ENCODE peak calls at places on chromosomes 2 and 18, in five cellular contexts. W, B, K, V and Y are unnamed samples. For H3K4me1, the result is how much of the 10 kb centered on the place peaks cover.

GRCh38 chr2:25256486-25256875 is 85.2 kb downstream of the DNMT3A start:
- DNase-seq in W (no peak), B (no peak), K (no peak), V (no peak), Y (no peak)

GRCh38 chr2:180048256-180048655 is 41.2 kb upstream of the CWC22 start:
- DNase-seq in W (peak), B (no peak), K (no peak), V (no peak), Y (no peak)

GRCh38 chr18:75226301-75226955 is 15.8 kb downstream of the TSHZ1 start:
- DNase-seq in W (peak), B (no peak), K (peak), V (no peak), Y (no peak)

GRCh38 chr2:68250652-68251186 is 1.6 kb downstream of the PPP3R1 start:
- DNase-seq in W (no peak), B (no peak), K (no peak), V (no peak), Y (no peak)

GRCh38 chr18:60624207-60624606 is 251.6 kb upstream of the MC4R start:
- DNase-seq in W (no peak), B (no peak), K (no peak), V (no peak), Y (no peak)

GRCh38 chr2:18178736-18179349 is 300.4 kb downstream of the KCNS3 start:
- DNase-seq in W (peak), B (peak), K (peak), V (peak), Y (no peak)

GRCh38 chr18:58183226-58183625 is 139.2 kb downstream of the NEDD4L start:
- DNase-seq in W (no peak), B (no peak), K (no peak), V (no peak), Y (no peak)

GRCh38 chr18:21598726-21599584 is 1.5 kb downstream of the ESCO1 start:
- DNase-seq in W (no peak), B (peak), K (peak), V (no peak), Y (no peak)

GRCh38 chr2:24711881-24712280 is 81.3 kb downstream of the PTRHD1 start:
- DNase-seq in W (no peak), B (no peak), K (no peak), V (no peak), Y (no peak)

GRCh38 chr2:235533616-235534385 is 40.0 kb downstream of the AGAP1 start:
- DNase-seq in W (no peak), B (no peak), K (no peak), V (no peak), Y (no peak)

GRCh38 chr18:13611058-13611615 is 115.2 kb downstream of the FAM210A start:
- DNase-seq in W (peak), B (no peak), K (peak), V (peak), Y (no peak)

GRCh38 chr2:163405298-163405697 is 330.5 kb downstream of the FIGN start:
- DNase-seq in W (no peak), B (no peak), K (peak), V (no peak), Y (no peak)

GRCh38 chr2:187554704-187555082 is 458 bp upstream of the TFPI start:
- DNase-seq in W (no peak), B (no peak), K (no peak), V (no peak), Y (no peak)

GRCh38 chr2:36902385-36903120 is 63.8 kb downstream of the STRN start:
- DNase-seq in W (no peak), B (no peak), K (no peak), V (no peak), Y (no peak)

GRCh38 chr2:58601017-58601416 is 359.9 kb upstream of the FANCL start:
- DNase-seq in W (peak), B (no peak), K (no peak), V (no peak), Y (no peak)

GRCh38 chr2:163600801-163601200 is 135.0 kb downstream of the FIGN start:
- DNase-seq in W (no peak), B (no peak), K (no peak), V (no peak), Y (no peak)

GRCh38 chr2:149773006-149773405 is 185.4 kb upstream of the MMADHC start:
- DNase-seq in W (no peak), B (no peak), K (no peak), V (peak), Y (no peak)

GRCh38 chr2:1572638-1573037 is 159.4 kb downstream of the TPO start:
- DNase-seq in W (peak), B (no peak), K (no peak), V (no peak), Y (no peak)

GRCh38 chr18:76592981-76593381 is 97.9 kb upstream of the ZNF516 start:
- DNase-seq in W (peak), B (no peak), K (peak), V (no peak), Y (no peak)

GRCh38 chr2:29782531-29782930 is 138.9 kb downstream of the ALK start:
- DNase-seq in W (no peak), B (no peak), K (no peak), V (no peak), Y (no peak)

GRCh38 chr2:130728007-130728454 is 839 bp upstream of the GPR148 start:
- DNase-seq in W (peak), B (no peak), K (peak), V (no peak), Y (no peak)

GRCh38 chr2:41116106-41116797 is 664.4 kb upstream of the SLC8A1 start:
- DNase-seq in W (no peak), B (no peak), K (no peak), V (no peak), Y (no peak)

GRCh38 chr18:45357681-45358470 is 257.4 kb upstream of the SLC14A2 start:
- DNase-seq in W (no peak), B (no peak), K (no peak), V (no peak), Y (no peak)

GRCh38 chr2:159651884-159652283 is 35.5 kb upstream of the BAZ2B start:
- DNase-seq in W (no peak), B (no peak), K (no peak), V (no peak), Y (no peak)

GRCh38 chr2:74982581-74982980 is 24.1 kb downstream of the POLE4 start:
- DNase-seq in W (peak), B (no peak), K (no peak), V (no peak), Y (no peak)

GRCh38 chr18:48342588-48342987 is 66.6 kb downstream of the ZBTB7C start:
- DNase-seq in W (no peak), B (no peak), K (no peak), V (no peak), Y (no peak)

GRCh38 chr18:28584726-28585125 is 407.8 kb upstream of the CDH2 start:
- DNase-seq in W (no peak), B (peak), K (peak), V (no peak), Y (no peak)

GRCh38 chr2:69538872-69539548 is 101.8 kb upstream of the NFU1 start:
- DNase-seq in W (peak), B (no peak), K (peak), V (no peak), Y (no peak)

GRCh38 chr2:37713258-37713700 is 41.8 kb upstream of the CDC42EP3 start:
- DNase-seq in W (peak), B (no peak), K (no peak), V (no peak), Y (no peak)

GRCh38 chr2:161136194-161136593 is 24.0 kb upstream of the TANK start:
- DNase-seq in W (no peak), B (no peak), K (no peak), V (no peak), Y (no peak)

GRCh38 chr2:55519908-55520885 is 679 bp downstream of the CFAP36 start:
- DNase-seq in W (peak), B (no peak), K (peak), V (peak), Y (no peak)
- TF ChIP-seq EZH2 in W (no peak), B (no peak), K (no peak), V (no peak), Y (no peak)

GRCh38 chr2:9230051-9230802 is 23.6 kb downstream of the ASAP2 start:
- DNase-seq in W (peak), B (no peak), K (no peak), V (no peak), Y (no peak)
- H3K4me1 ChIP-seq in W (under half), B (under half), K (under half), V (half or more), Y (half or more)

DNA sequence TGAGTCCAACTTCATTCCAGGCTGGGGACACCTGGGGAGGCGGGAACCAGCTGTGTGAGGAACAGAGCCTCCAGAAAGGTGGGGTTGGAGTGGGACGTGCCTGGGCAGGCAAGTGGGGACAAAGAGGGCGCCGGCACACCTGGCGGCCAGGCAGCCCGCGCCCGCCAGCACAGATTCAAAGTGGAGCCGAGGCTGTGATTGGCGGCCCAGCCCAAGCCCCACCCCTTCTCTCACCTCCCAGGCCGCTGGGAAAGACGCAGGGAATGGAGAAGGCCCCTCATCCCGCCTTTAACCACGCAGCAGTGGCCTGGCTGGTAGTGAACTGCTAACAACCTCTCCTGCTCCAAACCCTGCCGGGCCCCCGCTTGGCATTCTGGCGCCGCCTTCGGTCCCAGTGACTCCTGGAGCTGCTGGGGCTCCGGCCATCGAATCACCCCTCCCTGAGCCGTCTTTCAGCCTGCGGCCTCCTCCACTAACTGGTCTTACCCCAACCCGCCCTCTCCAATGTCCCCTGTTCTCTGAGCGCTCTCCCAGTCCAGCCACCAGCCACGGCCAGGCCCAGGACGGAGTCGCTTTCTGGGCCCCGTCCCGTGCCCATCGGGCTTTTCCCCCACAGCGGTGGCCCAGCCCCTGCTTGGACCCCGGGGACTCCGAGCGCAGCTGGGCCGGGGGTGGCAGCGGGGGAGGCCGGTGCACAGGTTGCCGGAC is 27.9 kb upstream of the PTMA start:
- DNase-seq in W (no peak), B (no peak), K (peak), V (no peak), Y (no peak)
- TF ChIP-seq EZH2 in W (no peak), B (no peak), K (no peak), V (no peak), Y (no peak)

DNA sequence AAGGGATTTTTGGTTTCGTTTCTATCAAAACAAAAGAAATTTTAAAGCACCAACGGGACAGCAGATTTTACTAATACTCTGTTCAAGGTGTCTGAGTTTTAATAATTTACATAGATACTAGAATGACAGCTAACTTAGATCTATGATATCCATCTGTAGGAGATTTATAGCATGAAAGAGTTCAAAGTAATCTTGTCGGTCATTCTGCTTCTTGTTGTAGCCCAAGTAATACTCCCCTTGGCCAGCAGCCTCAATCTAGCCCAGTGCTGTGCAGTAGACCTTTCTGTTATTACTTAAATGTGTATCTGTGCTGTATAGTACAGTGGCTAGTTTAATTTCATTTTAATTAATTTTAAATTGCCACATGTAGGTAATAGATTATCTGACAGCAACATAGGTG is 44.7 kb downstream of the ANKRD12 start:
- DNase-seq in W (no peak), B (no peak), K (no peak), V (no peak), Y (no peak)
- H3K4me1 ChIP-seq in W (under half), B (under half), K (under half), V (under half), Y (under half)